ENCODE peak calls at places on chromosomes 5 and 9, in seven cellular contexts. X, Y, B, D, F, K and N are unnamed samples.
A peak's percentile ranks its signal among the peaks of the same experiment; 100 is the strongest.

GRCh38 chr9:5557606-5558587 is 47.6 kb downstream of the PDCD1LG2 start:
- DNase-seq in D (no peak), K (peak; percentile 51), X (peak; percentile 17), B (no peak), F (no peak), Y (peak; percentile 93), N (peak; percentile 75)

GRCh38 chr5:139646912-139647391 is 1.2 kb upstream of the CXXC5 start:
- DNase-seq in Y (no peak), X (no peak), D (peak; percentile 83), B (no peak), K (no peak), F (no peak), N (no peak)

GRCh38 chr9:86735772-86736458 is 211.4 kb downstream of the GAS1 start:
- DNase-seq in D (no peak), X (no peak), F (no peak), K (no peak), B (no peak), Y (no peak), N (no peak)

GRCh38 chr5:16140944-16141343 is 38.6 kb downstream of the MARCHF11 start:
- DNase-seq in D (no peak), K (no peak), X (no peak), Y (no peak), F (no peak), B (peak; percentile 73), N (no peak)

GRCh38 chr9:14433841-14434511 is 120.0 kb upstream of the NFIB start:
- DNase-seq in X (no peak), F (peak; percentile 15), Y (peak; percentile 33), K (no peak), D (no peak), B (peak; percentile 67), N (no peak)

GRCh38 chr9:75604661-75605060 is 285.8 kb upstream of the PCSK5 start:
- DNase-seq in B (no peak), D (no peak), X (no peak), F (no peak), K (no peak), Y (peak; percentile 47), N (no peak)

GRCh38 chr9:7910426-7911015 is 110.9 kb upstream of the DMAC1 start:
- DNase-seq in Y (no peak), D (peak; percentile 10), X (no peak), K (no peak), B (no peak), F (no peak), N (no peak)

GRCh38 chr5:177432143-177432904 is 5.8 kb downstream of the GRK6 start:
- DNase-seq in F (no peak), X (peak; percentile 54), B (no peak), Y (no peak), D (no peak), K (no peak), N (no peak)

GRCh38 chr5:114243281-114243982 is 118.4 kb upstream of the KCNN2 start:
- DNase-seq in X (no peak), K (no peak), D (no peak), Y (no peak), F (no peak), B (peak; percentile 96), N (no peak)

GRCh38 chr5:74192606-74193299 is 447.8 kb downstream of the ENC1 start:
- DNase-seq in Y (no peak), F (no peak), B (no peak), X (no peak), K (no peak), D (no peak), N (no peak)

GRCh38 chr9:98201102-98201501 is 8.7 kb upstream of the CORO2A start:
- DNase-seq in K (no peak), B (no peak), D (no peak), Y (no peak), X (no peak), F (no peak), N (no peak)

GRCh38 chr9:36401179-36401740 is 1.2 kb upstream of the RNF38 start:
- DNase-seq in K (no peak), D (peak; percentile 83), B (peak; percentile 84), Y (peak; percentile 65), X (no peak), F (peak; percentile 88), N (no peak)

GRCh38 chr5:1141827-1142226 is 30.0 kb upstream of the SLC12A7 start:
- DNase-seq in X (no peak), D (no peak), K (no peak), Y (no peak), B (no peak), F (no peak), N (no peak)

GRCh38 chr5:138716456-138716924 is 36.7 kb upstream of the CTNNA1 start:
- DNase-seq in K (no peak), B (peak; percentile 39), X (no peak), F (no peak), Y (no peak), D (peak; percentile 45), N (no peak)

GRCh38 chr5:120164037-120164436 is 300.1 kb upstream of the PRR16 start:
- DNase-seq in F (no peak), K (no peak), B (no peak), Y (no peak), X (no peak), D (no peak), N (no peak)

GRCh38 chr5:3993856-3994473 is 398.3 kb downstream of the IRX1 start:
- DNase-seq in Y (no peak), D (no peak), B (no peak), K (no peak), X (no peak), F (no peak), N (no peak)

GRCh38 chr5:95859327-95860060 is 37.0 kb upstream of the GLRX start:
- DNase-seq in D (peak; percentile 53), B (peak; percentile 95), K (no peak), X (no peak), F (no peak), Y (no peak), N (no peak)

GRCh38 chr5:45793638-45794532 is 97.7 kb upstream of the HCN1 start:
- DNase-seq in B (no peak), K (no peak), X (no peak), F (no peak), D (no peak), Y (no peak), N (no peak)

GRCh38 chr9:90141723-90142122 is 500.9 kb downstream of the DIRAS2 start:
- DNase-seq in K (peak; percentile 7), X (no peak), F (no peak), D (peak; percentile 31), Y (peak; percentile 37), B (peak; percentile 30), N (no peak)

GRCh38 chr5:175696139-175696854 is 38.4 kb downstream of the HRH2 start:
- DNase-seq in B (peak; percentile 30), Y (peak; percentile 95), D (peak; percentile 90), X (peak; percentile 77), F (peak; percentile 29), K (peak; percentile 66), N (peak; percentile 88)

GRCh38 chr5:10442581-10442980 is 902 bp downstream of the ROPN1L start:
- DNase-seq in Y (peak; percentile 67), K (no peak), F (no peak), B (peak; percentile 77), D (no peak), X (no peak), N (no peak)

GRCh38 chr9:9998491-9999287 is 614.1 kb downstream of the PTPRD start:
- DNase-seq in X (no peak), F (no peak), B (no peak), D (peak; percentile 95), K (no peak), Y (peak; percentile 59), N (no peak)

GRCh38 chr5:80181618-80182211 is 74.1 kb downstream of the SERINC5 start:
- DNase-seq in F (peak; percentile 15), Y (peak; percentile 28), X (no peak), B (no peak), D (no peak), K (peak; percentile 75), N (peak; percentile 80)

GRCh38 chr9:93244510-93245436 is 60.8 kb downstream of the WNK2 start:
- DNase-seq in F (no peak), Y (no peak), B (no peak), K (no peak), D (no peak), X (no peak), N (no peak)

GRCh38 chr9:121778252-121779225 is 127.1 kb downstream of the DAB2IP start:
- DNase-seq in K (no peak), F (no peak), B (no peak), D (no peak), X (no peak), Y (no peak), N (no peak)

GRCh38 chr5:159417170-159417569 is 86.9 kb upstream of the IL12B start:
- DNase-seq in D (peak; percentile 88), Y (no peak), K (no peak), X (no peak), F (no peak), B (no peak), N (no peak)

GRCh38 chr5:119570935-119571334 is 58.4 kb upstream of the FAM170A start:
- DNase-seq in F (no peak), D (no peak), K (no peak), B (no peak), Y (no peak), X (no peak), N (no peak)